ENCODE peak calls at places on chromosomes 7 and 10, in seven cellular contexts. One of them, this sample, is unnamed.

GRCh38 chr7:48099781-48100180 is 10.7 kb downstream of the UPP1 start:
- DNase-seq in AG04450: no peak
- DNase-seq in foreskin keratinocyte: no peak
- DNase-seq in NB4: no peak
- DNase-seq in HFFc6: no peak
- DNase-seq in Calu3: no peak
- DNase-seq in neural progenitor cell: no peak
- DNase-seq in this sample: no peak

GRCh38 chr10:106967482-106967881 is 197.0 kb downstream of the SORCS1 start:
- DNase-seq in neural progenitor cell: no peak
- DNase-seq in Calu3: no peak
- DNase-seq in HFFc6: no peak
- DNase-seq in foreskin keratinocyte: no peak
- DNase-seq in NB4: peak; percentile 50
- DNase-seq in AG04450: no peak
- DNase-seq in this sample: no peak

GRCh38 chr7:93914581-93915066 is 6.9 kb upstream of the GNG11 start:
- DNase-seq in AG04450: peak; percentile 23
- DNase-seq in foreskin keratinocyte: peak; percentile 85
- DNase-seq in HFFc6: peak; percentile 50
- DNase-seq in NB4: no peak
- DNase-seq in neural progenitor cell: no peak
- DNase-seq in Calu3: peak; percentile 6
- DNase-seq in this sample: no peak

GRCh38 chr10:109529258-109529657 is 394.1 kb downstream of the XPNPEP1 start:
- DNase-seq in foreskin keratinocyte: no peak
- DNase-seq in HFFc6: no peak
- DNase-seq in Calu3: no peak
- DNase-seq in AG04450: no peak
- DNase-seq in neural progenitor cell: no peak
- DNase-seq in NB4: no peak
- DNase-seq in this sample: no peak

GRCh38 chr7:131503639-131504038 is 52.8 kb downstream of the PODXL start:
- DNase-seq in neural progenitor cell: no peak
- DNase-seq in HFFc6: no peak
- DNase-seq in Calu3: no peak
- DNase-seq in AG04450: no peak
- DNase-seq in NB4: no peak
- DNase-seq in foreskin keratinocyte: no peak
- DNase-seq in this sample: no peak

GRCh38 chr7:13467111-13467547 is 522.3 kb downstream of the ETV1 start:
- DNase-seq in HFFc6: no peak
- DNase-seq in AG04450: no peak
- DNase-seq in neural progenitor cell: peak; percentile 11
- DNase-seq in foreskin keratinocyte: no peak
- DNase-seq in NB4: no peak
- DNase-seq in Calu3: no peak
- DNase-seq in this sample: no peak

GRCh38 chr7:70044525-70044924 is 446.2 kb downstream of the AUTS2 start:
- DNase-seq in AG04450: no peak
- DNase-seq in HFFc6: no peak
- DNase-seq in Calu3: no peak
- DNase-seq in NB4: no peak
- DNase-seq in neural progenitor cell: no peak
- DNase-seq in foreskin keratinocyte: no peak
- DNase-seq in this sample: no peak

GRCh38 chr7:130191791-130192190 is 13.4 kb downstream of the TMEM209 start:
- DNase-seq in Calu3: no peak
- DNase-seq in neural progenitor cell: no peak
- DNase-seq in foreskin keratinocyte: no peak
- DNase-seq in NB4: no peak
- DNase-seq in HFFc6: no peak
- DNase-seq in AG04450: no peak
- DNase-seq in this sample: no peak

GRCh38 chr7:57375783-57376182 is 74.2 kb upstream of the ZNF716 start:
- DNase-seq in neural progenitor cell: no peak
- DNase-seq in Calu3: no peak
- DNase-seq in NB4: no peak
- DNase-seq in HFFc6: no peak
- DNase-seq in foreskin keratinocyte: no peak
- DNase-seq in AG04450: no peak
- DNase-seq in this sample: no peak

DNA sequence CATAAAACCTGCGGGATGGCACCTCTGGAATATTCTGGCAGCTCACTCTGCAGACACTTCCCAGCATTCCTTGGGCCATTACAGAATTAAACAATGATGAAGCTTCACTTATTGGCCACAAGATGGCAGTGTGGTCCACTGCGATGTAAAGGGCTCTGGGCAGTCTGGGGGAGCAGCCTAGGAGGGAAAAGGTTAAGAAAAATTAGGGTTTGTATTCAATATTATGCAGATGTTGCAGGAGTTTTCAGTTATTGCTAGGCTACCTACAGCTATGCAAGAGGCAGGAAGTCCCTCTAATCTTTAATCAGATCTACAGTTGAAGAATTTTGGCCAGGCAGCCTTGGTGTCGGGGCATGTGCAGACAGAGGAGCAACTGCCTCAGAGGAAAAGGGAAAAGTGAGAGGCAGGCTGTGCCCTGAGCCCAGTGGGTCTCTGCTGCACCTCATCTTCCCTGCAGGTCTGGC is 233.2 kb upstream of the PRSS1 start:
- DNase-seq in HFFc6: peak; percentile 56
- DNase-seq in foreskin keratinocyte: peak; percentile 76
- DNase-seq in Calu3: peak; percentile 44
- DNase-seq in AG04450: peak; percentile 29
- DNase-seq in neural progenitor cell: peak; percentile 70
- DNase-seq in NB4: peak; percentile 80
- DNase-seq in this sample: peak; percentile 25
- TF ChIP-seq CTCF in HFFc6: peak; percentile 94
- TF ChIP-seq CTCF in foreskin keratinocyte: peak; percentile 91
- TF ChIP-seq CTCF in Calu3: peak; percentile 54
- TF ChIP-seq CTCF in AG04450: peak; percentile 80
- TF ChIP-seq CTCF in neural progenitor cell: peak; percentile 87
- TF ChIP-seq CTCF in NB4: peak; percentile 88
- TF ChIP-seq CTCF in this sample: peak; percentile 82

GRCh38 chr10:100286051-100287033 is at the start of gene BLOC1S2:
- DNase-seq in AG04450: peak; percentile 78
- DNase-seq in foreskin keratinocyte: peak; percentile 95
- DNase-seq in NB4: peak; percentile 88
- DNase-seq in HFFc6: peak; percentile 92
- DNase-seq in neural progenitor cell: peak; percentile 90
- DNase-seq in Calu3: peak; percentile 89
- DNase-seq in this sample: peak; percentile 97
- TF ChIP-seq CTCF in AG04450: peak; percentile 10
- TF ChIP-seq CTCF in foreskin keratinocyte: no peak
- TF ChIP-seq CTCF in NB4: no peak
- TF ChIP-seq CTCF in HFFc6: no peak
- TF ChIP-seq CTCF in neural progenitor cell: peak; percentile 17
- TF ChIP-seq CTCF in Calu3: no peak
- TF ChIP-seq CTCF in this sample: no peak

DNA sequence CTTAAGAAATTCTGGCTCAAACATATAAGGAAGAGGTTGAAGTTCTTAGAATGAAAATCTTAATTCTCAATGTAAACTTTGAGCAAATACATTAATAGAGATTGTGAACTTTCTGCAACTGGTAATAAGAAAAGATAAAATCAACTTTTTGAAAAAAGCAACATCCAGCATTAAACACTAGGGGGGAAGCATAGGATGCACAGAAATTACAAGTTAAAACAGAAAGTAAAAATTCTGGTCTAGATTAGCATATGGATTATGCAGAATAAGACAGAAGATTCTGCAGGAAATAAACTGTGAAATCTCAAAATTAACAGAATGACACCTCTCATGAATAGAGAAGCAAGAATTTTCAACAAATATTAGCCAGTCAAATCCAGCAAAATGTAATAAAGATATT is 38.0 kb upstream of the CAV2 start:
- DNase-seq in AG04450: no peak
- DNase-seq in HFFc6: no peak
- DNase-seq in NB4: no peak
- DNase-seq in foreskin keratinocyte: no peak
- DNase-seq in neural progenitor cell: no peak
- DNase-seq in Calu3: no peak
- DNase-seq in this sample: no peak
- TF ChIP-seq CTCF in AG04450: peak; percentile 42
- TF ChIP-seq CTCF in HFFc6: peak; percentile 62
- TF ChIP-seq CTCF in NB4: no peak
- TF ChIP-seq CTCF in foreskin keratinocyte: peak; percentile 47
- TF ChIP-seq CTCF in neural progenitor cell: no peak
- TF ChIP-seq CTCF in Calu3: no peak
- TF ChIP-seq CTCF in this sample: no peak

GRCh38 chr10:26860026-26860541 is 674 bp downstream of the ABI1 start:
- DNase-seq in foreskin keratinocyte: peak; percentile 67
- DNase-seq in neural progenitor cell: peak; percentile 71
- DNase-seq in HFFc6: peak; percentile 72
- DNase-seq in AG04450: peak; percentile 6
- DNase-seq in Calu3: peak; percentile 67
- DNase-seq in NB4: peak; percentile 79
- DNase-seq in this sample: no peak

GRCh38 chr10:26860542-26861325 is at the start of gene ABI1:
- DNase-seq in NB4: peak; percentile 95
- DNase-seq in AG04450: peak; percentile 97
- DNase-seq in foreskin keratinocyte: peak; percentile 98
- DNase-seq in neural progenitor cell: peak; percentile 100
- DNase-seq in Calu3: peak; percentile 97
- DNase-seq in HFFc6: peak; percentile 96
- DNase-seq in this sample: peak; percentile 27

GRCh38 chr10:26859241-26860025 is 1.3 kb downstream of the ABI1 start:
- DNase-seq in HFFc6: no peak
- DNase-seq in AG04450: no peak
- DNase-seq in foreskin keratinocyte: peak; percentile 30
- DNase-seq in NB4: no peak
- DNase-seq in neural progenitor cell: peak; percentile 20
- DNase-seq in Calu3: no peak
- DNase-seq in this sample: no peak

GRCh38 chr10:26863677-26864076 is 2.9 kb upstream of the ABI1 start:
- DNase-seq in neural progenitor cell: no peak
- DNase-seq in HFFc6: no peak
- DNase-seq in AG04450: no peak
- DNase-seq in foreskin keratinocyte: no peak
- DNase-seq in NB4: no peak
- DNase-seq in Calu3: no peak
- DNase-seq in this sample: no peak

GRCh38 chr10:26861326-26861998 is 704 bp upstream of the ABI1 start:
- DNase-seq in Calu3: no peak
- DNase-seq in AG04450: no peak
- DNase-seq in HFFc6: no peak
- DNase-seq in NB4: no peak
- DNase-seq in foreskin keratinocyte: no peak
- DNase-seq in neural progenitor cell: no peak
- DNase-seq in this sample: no peak
- TF ChIP-seq CTCF in Calu3: peak; percentile 48
- TF ChIP-seq CTCF in AG04450: no peak
- TF ChIP-seq CTCF in HFFc6: peak; percentile 87
- TF ChIP-seq CTCF in NB4: peak; percentile 52
- TF ChIP-seq CTCF in foreskin keratinocyte: no peak
- TF ChIP-seq CTCF in neural progenitor cell: no peak
- TF ChIP-seq CTCF in this sample: no peak

GRCh38 chr10:124741281-124741921 is 2.8 kb downstream of the FAM53B start:
- DNase-seq in HFFc6: peak; percentile 62
- DNase-seq in neural progenitor cell: peak; percentile 92
- DNase-seq in Calu3: peak; percentile 70
- DNase-seq in NB4: peak; percentile 86
- DNase-seq in foreskin keratinocyte: peak; percentile 68
- DNase-seq in AG04450: no peak
- DNase-seq in this sample: peak; percentile 43
- TF ChIP-seq CTCF in HFFc6: peak; percentile 90
- TF ChIP-seq CTCF in neural progenitor cell: peak; percentile 83
- TF ChIP-seq CTCF in Calu3: peak; percentile 73
- TF ChIP-seq CTCF in NB4: peak; percentile 73
- TF ChIP-seq CTCF in foreskin keratinocyte: peak; percentile 90
- TF ChIP-seq CTCF in AG04450: peak; percentile 86
- TF ChIP-seq CTCF in this sample: peak; percentile 88

DNA sequence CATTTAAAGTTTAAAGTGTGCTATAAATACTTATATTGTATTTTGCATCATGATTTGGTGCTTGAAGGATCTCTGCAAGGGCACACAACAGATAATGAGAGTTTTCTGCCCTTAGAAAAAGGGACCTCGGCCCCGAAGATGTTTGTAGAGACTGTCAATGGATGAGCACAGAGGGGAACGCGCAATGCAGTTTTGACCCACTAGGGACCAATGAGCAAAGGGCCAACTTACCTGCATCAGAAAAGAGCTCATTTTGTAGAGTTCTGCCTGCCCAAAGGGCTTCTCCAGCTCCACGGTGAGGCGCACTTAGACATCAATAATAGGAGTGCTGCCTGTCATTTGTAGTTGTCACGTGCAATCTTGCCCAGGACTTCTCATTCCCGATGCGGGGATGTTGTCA is 91.1 kb downstream of the BUB3 start:
- DNase-seq in NB4: no peak
- DNase-seq in HFFc6: no peak
- DNase-seq in foreskin keratinocyte: no peak
- DNase-seq in Calu3: no peak
- DNase-seq in AG04450: no peak
- DNase-seq in neural progenitor cell: peak; percentile 4
- DNase-seq in this sample: no peak
- TF ChIP-seq CTCF in NB4: no peak
- TF ChIP-seq CTCF in HFFc6: peak; percentile 16
- TF ChIP-seq CTCF in foreskin keratinocyte: no peak
- TF ChIP-seq CTCF in Calu3: no peak
- TF ChIP-seq CTCF in AG04450: no peak
- TF ChIP-seq CTCF in neural progenitor cell: peak; percentile 27
- TF ChIP-seq CTCF in this sample: no peak

GRCh38 chr10:101444058-101444457 is 90.1 kb downstream of the BTRC start:
- DNase-seq in neural progenitor cell: no peak
- DNase-seq in Calu3: no peak
- DNase-seq in NB4: peak; percentile 31
- DNase-seq in HFFc6: peak; percentile 10
- DNase-seq in foreskin keratinocyte: peak; percentile 17
- DNase-seq in AG04450: no peak
- DNase-seq in this sample: no peak
- TF ChIP-seq CTCF in neural progenitor cell: peak; percentile 46
- TF ChIP-seq CTCF in Calu3: no peak
- TF ChIP-seq CTCF in NB4: peak; percentile 22
- TF ChIP-seq CTCF in HFFc6: peak; percentile 77
- TF ChIP-seq CTCF in foreskin keratinocyte: peak; percentile 56
- TF ChIP-seq CTCF in AG04450: peak; percentile 43
- TF ChIP-seq CTCF in this sample: peak; percentile 24

GRCh38 chr7:22854158-22855048 is 31.8 kb upstream of the TOMM7 start:
- DNase-seq in foreskin keratinocyte: peak; percentile 82
- DNase-seq in neural progenitor cell: peak; percentile 76
- DNase-seq in NB4: peak; percentile 97
- DNase-seq in AG04450: no peak
- DNase-seq in HFFc6: peak; percentile 87
- DNase-seq in Calu3: peak; percentile 86
- DNase-seq in this sample: no peak
- TF ChIP-seq CTCF in foreskin keratinocyte: peak; percentile 73
- TF ChIP-seq CTCF in neural progenitor cell: peak; percentile 3
- TF ChIP-seq CTCF in NB4: no peak
- TF ChIP-seq CTCF in AG04450: no peak
- TF ChIP-seq CTCF in HFFc6: peak; percentile 98
- TF ChIP-seq CTCF in Calu3: peak; percentile 99
- TF ChIP-seq CTCF in this sample: no peak

DNA sequence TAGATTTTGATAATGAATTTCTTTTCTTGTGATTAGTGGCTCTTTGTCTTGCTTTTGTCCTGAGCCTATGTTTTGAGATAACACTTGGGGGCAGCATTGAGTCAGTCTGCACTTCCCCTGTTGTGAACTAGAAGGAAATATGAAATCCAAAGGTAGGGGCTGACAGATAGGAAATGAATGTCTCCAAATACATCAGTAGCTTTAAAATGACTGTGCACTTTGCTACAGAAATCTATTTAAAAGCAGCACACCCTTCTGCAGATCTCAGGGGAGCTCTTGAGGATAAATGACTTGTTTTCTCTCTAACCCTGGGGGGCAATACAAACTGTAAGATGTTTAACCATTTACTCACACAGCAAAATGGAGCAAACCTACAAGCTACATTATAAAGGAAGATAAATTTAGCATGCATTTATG is 176.0 kb upstream of the MYO3A start:
- DNase-seq in NB4: peak; percentile 45
- DNase-seq in foreskin keratinocyte: no peak
- DNase-seq in neural progenitor cell: peak; percentile 59
- DNase-seq in AG04450: no peak
- DNase-seq in Calu3: peak; percentile 47
- DNase-seq in HFFc6: no peak
- DNase-seq in this sample: no peak
- TF ChIP-seq CTCF in NB4: peak; percentile 53
- TF ChIP-seq CTCF in foreskin keratinocyte: peak; percentile 38
- TF ChIP-seq CTCF in neural progenitor cell: peak; percentile 94
- TF ChIP-seq CTCF in AG04450: no peak
- TF ChIP-seq CTCF in Calu3: no peak
- TF ChIP-seq CTCF in HFFc6: peak; percentile 34
- TF ChIP-seq CTCF in this sample: peak; percentile 96

This sample was measured in D721Med.